ENCODE peak calls at places on chromosomes 16 and 17, in six cellular contexts. M, Z, V, R, G and A are unnamed samples.
A peak's percentile ranks its signal among the peaks of the same experiment; 100 is the strongest.

GRCh38 chr17:32265192-32265895 is at the start of gene RHBDL3:
- DNase-seq in G (no peak), Z (no peak), M (no peak), V (peak; percentile 75), R (no peak), A (no peak)

GRCh38 chr17:33166472-33166871 is 126.6 kb downstream of the ASIC2 start:
- DNase-seq in R (no peak), M (no peak), V (no peak), Z (no peak), G (no peak), A (no peak)

GRCh38 chr17:54771409-54771808 is 129.2 kb upstream of the TOM1L1 start:
- DNase-seq in M (no peak), Z (no peak), G (no peak), R (no peak), V (no peak), A (no peak)

GRCh38 chr17:10600551-10600950 is 51.1 kb upstream of the MYH2 start:
- DNase-seq in V (no peak), R (no peak), M (no peak), Z (no peak), G (no peak), A (no peak)

GRCh38 chr17:28476076-28476475 is 2.6 kb downstream of the SLC13A2 start:
- DNase-seq in R (peak; percentile 19), Z (no peak), G (no peak), V (no peak), M (no peak), A (no peak)

GRCh38 chr16:54080524-54081008 is 206.0 kb downstream of the IRX3 start:
- DNase-seq in G (no peak), R (no peak), Z (peak; percentile 34), V (no peak), M (no peak), A (no peak)

GRCh38 chr17:40561871-40562611 is 3.2 kb downstream of the CCR7 start:
- DNase-seq in G (no peak), R (peak; percentile 18), Z (no peak), M (no peak), V (no peak), A (no peak)

GRCh38 chr16:54244061-54244886 is 42.3 kb downstream of the IRX3 start:
- DNase-seq in R (no peak), G (no peak), Z (no peak), M (no peak), V (no peak), A (no peak)

GRCh38 chr17:80879723-80880649 is 111.7 kb upstream of the CHMP6 start:
- DNase-seq in R (no peak), M (no peak), G (no peak), Z (no peak), V (peak; percentile 54), A (peak; percentile 20)

GRCh38 chr16:51143166-51143565 is 7.9 kb downstream of the SALL1 start:
- DNase-seq in M (no peak), R (no peak), V (no peak), G (no peak), Z (no peak), A (no peak)

GRCh38 chr17:63116228-63116627 is 150.2 kb downstream of the TANC2 start:
- DNase-seq in Z (no peak), G (no peak), V (no peak), M (no peak), R (no peak), A (no peak)

GRCh38 chr17:32593003-32593402 is 106.2 kb downstream of the CDK5R1 start:
- DNase-seq in Z (no peak), V (no peak), M (no peak), G (no peak), R (no peak), A (no peak)

GRCh38 chr16:83253526-83253925 is 554.3 kb upstream of the HSBP1 start:
- DNase-seq in G (no peak), V (no peak), R (no peak), M (no peak), Z (no peak), A (no peak)

GRCh38 chr16:14489460-14489859 is 140.6 kb downstream of the PARN start:
- DNase-seq in R (no peak), V (no peak), Z (no peak), M (no peak), G (no peak), A (no peak)

GRCh38 chr17:70848785-70849184 is 679.5 kb downstream of the KCNJ2 start:
- DNase-seq in Z (no peak), M (no peak), G (no peak), R (no peak), V (no peak), A (no peak)

GRCh38 chr17:1737531-1738291 is 5.0 kb upstream of the SERPINF2 start:
- DNase-seq in G (no peak), R (no peak), V (peak; percentile 67), M (no peak), Z (no peak), A (no peak)

GRCh38 chr16:1525871-1526607 is 7.4 kb upstream of the TMEM204 start:
- DNase-seq in G (no peak), M (no peak), Z (no peak), R (no peak), V (no peak), A (no peak)

GRCh38 chr16:72620348-72620747 is 427.6 kb downstream of the ZFHX3 start:
- DNase-seq in R (no peak), G (no peak), M (no peak), V (no peak), Z (no peak), A (no peak)

GRCh38 chr16:51071326-51071725 is 79.7 kb downstream of the SALL1 start:
- DNase-seq in G (no peak), M (no peak), R (no peak), V (no peak), Z (no peak), A (no peak)

GRCh38 chr16:8568231-8568617 is 22.1 kb downstream of the TMEM114 start:
- DNase-seq in G (no peak), R (no peak), Z (no peak), V (no peak), M (no peak), A (no peak)

GRCh38 chr17:39676198-39676819 is 8.1 kb downstream of the PNMT start:
- DNase-seq in G (peak; percentile 83), Z (no peak), V (peak; percentile 88), R (peak; percentile 78), M (no peak), A (no peak)

GRCh38 chr16:49158029-49158642 is 123.5 kb downstream of the CBLN1 start:
- DNase-seq in V (no peak), G (peak; percentile 32), Z (no peak), M (no peak), R (no peak), A (peak; percentile 46)

GRCh38 chr16:30585022-30585399 is 486 bp downstream of the ZNF785 start:
- DNase-seq in M (no peak), G (no peak), Z (no peak), R (no peak), V (no peak), A (no peak)

GRCh38 chr17:80649672-80650338 is 105.2 kb downstream of the RPTOR start:
- DNase-seq in M (no peak), G (no peak), R (no peak), Z (peak; percentile 45), V (no peak), A (peak; percentile 60)

GRCh38 chr17:28416703-28417311 is 10.8 kb upstream of the SLC46A1 start:
- DNase-seq in V (no peak), M (no peak), Z (peak; percentile 29), G (peak; percentile 59), R (peak; percentile 61), A (peak; percentile 41)

GRCh38 chr16:64950262-64950661 is 171.6 kb downstream of the CDH11 start:
- DNase-seq in G (no peak), V (no peak), R (no peak), Z (no peak), M (no peak), A (no peak)
- TF ChIP-seq CTCF in G (no peak), V (no peak), R (no peak), Z (no peak), M (no peak), A (no peak)

GRCh38 chr17:78001612-78002011 is 43.1 kb downstream of the TNRC6C start:
- DNase-seq in G (no peak), R (no peak), V (no peak), Z (no peak), M (no peak), A (no peak)

GRCh38 chr17:78000351-78000750 is 41.8 kb downstream of the TNRC6C start:
- DNase-seq in R (no peak), Z (no peak), G (no peak), M (no peak), V (no peak), A (no peak)

GRCh38 chr17:78002166-78002565 is 43.7 kb downstream of the TNRC6C start:
- DNase-seq in G (no peak), M (no peak), Z (no peak), V (no peak), R (no peak), A (no peak)

GRCh38 chr17:77999413-78000173 is 41.1 kb downstream of the TNRC6C start:
- DNase-seq in G (no peak), M (no peak), V (no peak), Z (no peak), R (no peak), A (no peak)

GRCh38 chr17:78001182-78001581 is 42.7 kb downstream of the TNRC6C start:
- DNase-seq in R (no peak), Z (no peak), G (no peak), M (no peak), V (no peak), A (no peak)
- TF ChIP-seq CTCF in R (no peak), Z (no peak), G (no peak), M (no peak), V (no peak), A (no peak)

DNA sequence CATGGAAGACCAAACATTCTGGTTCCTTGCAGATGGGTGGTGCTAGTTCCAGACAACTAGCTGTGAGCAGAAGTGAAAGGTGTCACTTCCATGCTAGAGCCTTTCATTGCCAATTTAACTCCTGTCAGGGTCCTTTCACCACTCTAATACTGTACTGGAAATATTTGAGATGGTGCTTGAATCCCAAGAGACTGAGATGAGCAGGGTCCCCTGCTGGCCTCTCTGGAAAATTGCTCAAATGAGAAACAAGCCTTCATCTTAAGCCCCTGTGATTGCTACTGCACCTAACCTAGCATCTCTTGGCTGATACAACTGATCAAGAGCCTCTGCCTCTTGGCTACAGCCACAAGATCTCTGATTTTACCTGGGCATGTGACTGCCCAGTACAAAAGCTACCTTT is 7.4 kb upstream of the VAC14 start:
- DNase-seq in Z (no peak), R (no peak), G (no peak), V (no peak), M (no peak), A (no peak)
- TF ChIP-seq CTCF in Z (no peak), R (no peak), G (no peak), V (no peak), M (no peak), A (peak; percentile 21)

DNA sequence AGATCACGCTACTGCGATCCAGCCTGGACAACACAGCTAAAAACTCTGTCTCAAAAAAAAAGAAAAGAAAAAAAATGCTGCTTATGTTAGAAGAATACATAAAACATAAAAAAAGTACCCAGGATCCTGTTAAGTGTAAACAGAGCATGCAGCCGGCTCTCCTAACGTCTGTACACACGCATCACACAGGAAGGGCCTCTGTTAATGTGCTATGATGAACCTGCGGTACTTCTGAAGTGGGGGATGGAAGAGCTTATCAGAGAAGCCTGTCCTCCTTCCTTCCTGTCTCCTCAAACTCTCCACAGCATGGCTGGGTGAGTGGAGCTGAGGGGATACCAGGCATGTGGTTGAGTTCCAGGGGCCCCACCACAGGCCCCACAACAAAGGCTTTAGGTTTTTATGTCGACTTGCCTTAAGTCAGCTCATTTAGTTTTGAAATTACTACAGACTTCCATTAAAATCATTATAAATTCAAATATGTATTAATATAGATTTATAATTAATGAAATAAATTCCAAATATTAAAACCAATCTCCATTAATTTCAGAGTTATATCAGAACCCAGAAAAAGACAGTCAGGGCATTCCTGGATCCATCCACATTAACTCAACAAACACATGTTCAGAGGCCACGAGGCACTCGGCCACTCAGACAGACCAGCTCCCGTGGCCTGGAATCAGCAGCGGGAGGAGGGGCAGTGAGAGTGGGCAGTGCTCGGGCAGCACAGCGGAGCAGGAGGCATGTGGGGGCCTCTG is 11.7 kb downstream of the CCDC57 start:
- DNase-seq in R (no peak), M (no peak), V (no peak), G (no peak), Z (no peak), A (no peak)
- TF ChIP-seq CTCF in R (no peak), M (no peak), V (no peak), G (no peak), Z (no peak), A (no peak)